ENCODE peak calls at places on chromosomes 16 and 17, in seven cellular contexts. X is neuronal stem cell, T is H9, M is IMR-90, W is mesenchymal stem cell, F is mesendoderm, R is trophoblast cell. L is an unnamed sample.

GRCh38 chr16:81214745-81215166 is 23.7 kb upstream of the BCO1 start:
- DNase-seq in F (peak; percentile 65), M (peak; percentile 15), W (no peak), X (no peak), T (peak; percentile 79), R (peak; percentile 72), L (peak; percentile 62)

GRCh38 chr17:57899822-57900221 is 50.0 kb upstream of the MRPS23 start:
- DNase-seq in R (no peak), F (no peak), M (no peak), W (no peak), X (no peak), T (no peak), L (no peak)

GRCh38 chr17:70987867-70988340 is 818.6 kb downstream of the KCNJ2 start:
- DNase-seq in X (no peak), F (peak; percentile 85), R (no peak), T (peak; percentile 71), M (no peak), W (no peak), L (no peak)

GRCh38 chr17:30924341-30924740 is 2.6 kb downstream of the ADAP2 start:
- DNase-seq in X (no peak), T (no peak), W (no peak), F (peak; percentile 22), M (no peak), R (peak; percentile 33), L (no peak)

GRCh38 chr17:58363457-58364185 is 11.6 kb upstream of the SUPT4H1 start:
- DNase-seq in T (no peak), W (no peak), F (no peak), X (no peak), M (no peak), R (no peak), L (no peak)

GRCh38 chr16:57166951-57167350 is 18.9 kb downstream of the PSME3IP1 start:
- DNase-seq in F (no peak), M (peak; percentile 65), T (no peak), R (peak; percentile 13), X (no peak), W (no peak), L (no peak)

GRCh38 chr17:80564545-80564944 is 19.9 kb downstream of the RPTOR start:
- DNase-seq in F (no peak), M (no peak), R (no peak), W (no peak), X (no peak), T (no peak), L (no peak)

GRCh38 chr16:27335349-27336052 is 21.7 kb downstream of the IL4R start:
- DNase-seq in W (peak; percentile 57), R (no peak), M (peak; percentile 54), X (no peak), T (no peak), F (no peak), L (no peak)

GRCh38 chr17:76267051-76267576 is 2.0 kb downstream of the UBALD2 start:
- DNase-seq in X (no peak), T (no peak), W (no peak), F (no peak), M (no peak), R (no peak), L (no peak)

GRCh38 chr17:31171711-31172110 is 76.9 kb downstream of the NF1 start:
- DNase-seq in T (no peak), W (no peak), X (no peak), M (peak; percentile 50), F (no peak), R (no peak), L (no peak)

GRCh38 chr16:12420661-12421209 is 383.0 kb downstream of the CPPED1 start:
- DNase-seq in R (peak; percentile 90), F (peak; percentile 33), X (no peak), T (no peak), W (no peak), M (no peak), L (no peak)

GRCh38 chr16:52467753-52468152 is 79.2 kb downstream of the TOX3 start:
- DNase-seq in X (no peak), M (no peak), R (no peak), T (no peak), F (no peak), W (no peak), L (no peak)

GRCh38 chr17:45841883-45842525 is 2.7 kb upstream of the SPPL2C start:
- DNase-seq in F (no peak), X (no peak), R (no peak), W (no peak), T (no peak), M (no peak), L (no peak)

GRCh38 chr16:54546481-54546880 is 259.9 kb upstream of the IRX3 start:
- DNase-seq in T (no peak), M (no peak), W (no peak), F (no peak), X (no peak), R (no peak), L (no peak)
- H3K18ac ChIP-seq in T (no peak overlapping the region), M (no peak overlapping the region), W (no peak overlapping the region), F (no peak overlapping the region), X (no peak overlapping the region), R (no peak overlapping the region), L (no peak overlapping the region)

DNA sequence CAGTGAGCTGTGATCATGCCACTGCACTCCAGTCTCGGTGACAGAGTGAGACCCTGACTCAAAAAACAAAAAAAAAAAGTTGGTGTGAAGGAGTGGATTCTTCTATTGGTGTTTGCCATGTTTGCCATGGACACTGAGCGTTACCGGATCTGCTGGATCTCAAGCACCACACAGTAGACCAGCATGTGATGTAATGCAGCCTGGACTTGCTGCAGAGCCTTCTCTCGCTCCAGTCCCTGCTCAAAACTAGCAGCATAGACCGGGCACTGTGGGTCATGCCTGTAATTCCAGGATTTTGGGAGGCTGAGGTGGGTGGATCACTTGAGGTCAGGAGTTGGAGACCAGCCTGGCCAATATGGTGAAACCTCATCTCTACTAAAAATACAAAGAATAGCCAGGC is 50.4 kb downstream of the BCL7C start:
- DNase-seq in R (peak; percentile 88), X (no peak), F (no peak), T (no peak), W (no peak), M (no peak), L (no peak)
- H3K18ac ChIP-seq in R (no peak overlapping the region), X (no peak overlapping the region), F (no peak overlapping the region), T (no peak overlapping the region), W (no peak overlapping the region), M (no peak overlapping the region), L (no peak overlapping the region)

DNA sequence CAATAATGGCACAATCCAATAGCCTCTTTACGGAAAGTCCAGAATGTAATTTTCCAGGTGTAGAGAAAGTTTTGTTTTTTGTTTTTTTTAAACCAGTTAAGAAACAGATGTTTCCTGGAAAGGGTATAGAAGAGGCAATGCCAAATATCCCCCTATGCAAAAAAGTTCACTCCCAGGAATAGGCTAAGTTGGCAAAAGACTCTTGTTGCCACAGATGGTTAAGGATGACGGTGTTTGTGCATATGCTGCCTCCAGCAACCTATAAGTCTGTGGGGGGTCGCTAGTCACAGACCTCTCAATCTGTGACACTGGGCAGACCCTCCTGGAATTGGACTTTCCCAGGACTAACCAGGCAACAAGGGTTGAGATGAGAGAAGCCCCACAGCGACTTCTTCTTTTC is 20.9 kb upstream of the HP start:
- DNase-seq in W (no peak), F (no peak), R (no peak), X (no peak), M (no peak), T (no peak), L (no peak)
- H3K18ac ChIP-seq in W (no peak overlapping the region), F (no peak overlapping the region), R (no peak overlapping the region), X (no peak overlapping the region), M (no peak overlapping the region), T (no peak overlapping the region), L (no peak overlapping the region)

GRCh38 chr16:71919033-71919432 is 23.7 kb downstream of the IST1 start:
- DNase-seq in X (no peak), R (no peak), W (no peak), M (no peak), T (no peak), F (no peak), L (no peak)

GRCh38 chr16:71920658-71921057 is 25.3 kb downstream of the IST1 start:
- DNase-seq in M (no peak), R (no peak), T (no peak), W (no peak), F (no peak), X (no peak), L (no peak)

GRCh38 chr16:71916397-71916920 is 21.1 kb downstream of the IST1 start:
- DNase-seq in R (no peak), F (no peak), X (no peak), T (no peak), M (peak; percentile 57), W (no peak), L (no peak)

GRCh38 chr16:71915350-71915749 is 20.0 kb downstream of the IST1 start:
- DNase-seq in M (no peak), W (no peak), X (no peak), R (no peak), T (no peak), F (no peak), L (no peak)

DNA sequence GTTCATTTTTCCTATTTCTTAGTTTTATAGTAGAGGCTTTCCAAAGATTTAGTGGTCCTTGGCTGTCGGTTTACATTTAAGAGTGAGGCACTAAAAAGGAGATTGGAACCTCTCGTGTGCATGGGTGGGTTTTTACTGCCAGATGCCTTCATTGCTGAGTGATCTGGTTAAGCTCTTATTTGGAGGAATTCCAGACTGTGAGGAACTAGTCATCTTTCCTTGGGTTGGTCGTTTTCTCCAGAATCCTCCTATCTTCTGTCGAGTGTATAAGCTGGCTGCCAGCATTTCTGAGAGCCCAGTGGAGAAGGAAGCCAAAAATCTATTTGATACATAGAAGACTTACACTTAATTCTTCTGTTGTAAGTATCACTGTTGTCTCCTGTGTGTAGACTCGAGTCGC is 22.6 kb downstream of the IST1 start:
- DNase-seq in R (no peak), M (peak; percentile 82), W (peak; percentile 76), F (no peak), X (no peak), T (no peak), L (no peak)
- H3K18ac ChIP-seq in R (no peak overlapping the region), M (no peak overlapping the region), W (no peak overlapping the region), F (no peak overlapping the region), X (no peak overlapping the region), T (no peak overlapping the region), L (no peak overlapping the region)

DNA sequence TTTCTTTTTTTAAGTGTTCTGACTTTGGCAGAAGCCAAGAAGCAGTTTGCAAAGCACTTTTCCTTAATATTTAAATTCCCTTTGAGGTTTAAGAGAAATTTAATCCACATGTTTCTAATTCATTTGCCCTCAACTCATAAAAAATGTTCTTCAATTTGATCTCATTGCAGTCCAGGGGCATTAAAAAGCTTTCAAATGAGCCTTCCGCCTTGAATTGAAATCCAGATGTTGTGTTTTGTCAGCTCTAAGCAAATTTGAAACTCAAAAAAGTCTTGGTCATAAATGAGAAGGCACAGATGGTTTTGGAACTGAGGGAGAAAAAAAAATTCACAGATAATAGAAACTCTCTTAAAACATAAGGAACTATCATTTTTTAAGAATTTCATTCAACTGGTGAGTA is 1304.9 kb downstream of the CDH8 start:
- DNase-seq in M (no peak), X (no peak), R (no peak), T (no peak), W (no peak), F (no peak), L (no peak)
- H3K18ac ChIP-seq in M (no peak overlapping the region), X (no peak overlapping the region), R (no peak overlapping the region), T (no peak overlapping the region), W (no peak overlapping the region), F (no peak overlapping the region), L (no peak overlapping the region)

DNA sequence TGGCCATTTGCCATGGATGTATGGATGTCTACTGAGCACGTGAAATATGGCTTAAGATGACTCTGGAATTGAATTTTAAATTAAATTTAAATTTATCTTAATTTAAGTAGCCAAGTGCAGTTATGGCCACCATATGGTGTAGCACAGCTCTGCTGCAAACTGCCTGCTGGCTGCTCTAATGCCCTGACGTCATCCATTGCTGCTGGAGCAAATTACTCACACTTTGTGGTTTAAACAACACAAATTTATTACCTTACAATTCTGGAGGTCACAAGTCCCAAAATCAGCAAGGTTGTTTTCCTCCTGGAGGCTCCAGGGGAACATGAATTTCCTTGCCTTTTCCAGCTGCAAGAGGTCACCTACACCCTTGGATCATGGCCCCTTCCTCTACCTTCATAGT is 679.3 kb upstream of the EEF2KMT start:
- DNase-seq in T (no peak), X (no peak), R (no peak), W (no peak), F (no peak), M (no peak), L (no peak)
- H3K18ac ChIP-seq in T (no peak overlapping the region), X (no peak overlapping the region), R (no peak overlapping the region), W (no peak overlapping the region), F (no peak overlapping the region), M (no peak overlapping the region), L (no peak overlapping the region)